ENCODE peak calls at places on chromosomes 16 and 17, in ten cellular contexts. S is gastrocnemius medialis; Y is progenitor cell of endocrine pancreas; J is lung; A is keratinocyte; X is GM23338; T is CD4-positive, alpha-beta T cell; O is pancreas; P is astrocyte of the spinal cord; D is choroid plexus epithelial cell. Z is an unnamed sample.

GRCh38 chr17:35147313-35147982 is at the start of gene UNC45B:
- DNase-seq in J (no peak), D (no peak), A (no peak), P (no peak), Y (no peak), X (no peak), S (peak), T (no peak), O (no peak), Z (no peak)

GRCh38 chr17:73261617-73261951 is at the start of gene CPSF4L:
- DNase-seq in X (no peak), A (no peak), S (no peak), Y (no peak), D (no peak), J (no peak), P (no peak), O (no peak), T (no peak), Z (no peak)

GRCh38 chr17:38509008-38509771 is 80.9 kb downstream of the ARHGAP23 start:
- DNase-seq in A (peak), J (peak), T (peak), S (peak), Y (peak), X (peak), P (peak), O (peak), D (peak), Z (peak)

GRCh38 chr16:47213761-47214440 is 70.2 kb upstream of the NETO2 start:
- DNase-seq in A (no peak), D (peak), X (no peak), J (no peak), Y (no peak), P (no peak), O (no peak), S (no peak), T (no peak), Z (no peak)

GRCh38 chr17:73350864-73351263 is 39.1 kb upstream of the CDC42EP4 start:
- DNase-seq in P (no peak), S (no peak), J (no peak), A (no peak), O (no peak), T (no peak), D (no peak), Y (no peak), X (no peak), Z (no peak)

GRCh38 chr17:71334041-71334781 is 786.6 kb upstream of the SOX9 start:
- DNase-seq in P (peak), J (no peak), D (peak), Y (no peak), T (no peak), A (no peak), X (peak), O (no peak), S (no peak), Z (no peak)

GRCh38 chr17:2262146-2262587 is 41.4 kb downstream of the SMG6 start:
- DNase-seq in Y (no peak), A (no peak), O (no peak), J (no peak), D (peak), T (no peak), P (peak), X (no peak), S (no peak), Z (no peak)

GRCh38 chr17:37570527-37571093 is 38.6 kb downstream of the SYNRG start:
- DNase-seq in T (no peak), S (no peak), J (peak), A (peak), O (no peak), Y (no peak), P (peak), X (peak), D (peak), Z (no peak)

GRCh38 chr17:927611-928461 is 51.7 kb downstream of the NXN start:
- DNase-seq in O (no peak), A (peak), P (peak), S (no peak), D (peak), Y (no peak), X (no peak), J (peak), T (no peak), Z (no peak)

GRCh38 chr16:81263470-81264200 is 25.1 kb downstream of the BCO1 start:
- DNase-seq in A (no peak), O (no peak), S (no peak), P (no peak), D (peak), J (no peak), T (no peak), X (peak), Y (no peak), Z (no peak)

GRCh38 chr17:72486806-72487205 is 366.0 kb downstream of the SOX9 start:
- DNase-seq in S (no peak), X (no peak), J (no peak), T (no peak), Y (no peak), A (no peak), P (no peak), D (no peak), O (no peak), Z (no peak)

GRCh38 chr16:28010671-28011070 is 52.8 kb downstream of the GSG1L start:
- DNase-seq in S (no peak), X (no peak), Y (no peak), T (no peak), D (peak), J (no peak), P (no peak), O (no peak), A (no peak), Z (no peak)

GRCh38 chr17:76702941-76703637 is 7.7 kb downstream of the MXRA7 start:
- DNase-seq in S (no peak), P (no peak), J (no peak), T (no peak), O (peak), X (no peak), D (no peak), Y (no peak), A (no peak), Z (no peak)

GRCh38 chr17:2056221-2057129 is 1.6 kb downstream of the HIC1 start:
- DNase-seq in D (peak), O (peak), P (peak), T (peak), J (no peak), S (no peak), A (no peak), Y (peak), X (peak), Z (no peak)

GRCh38 chr17:57294629-57295501 is 38.5 kb downstream of the MSI2 start:
- DNase-seq in S (peak), T (peak), X (peak), O (no peak), P (peak), D (peak), J (no peak), Y (no peak), A (no peak), Z (no peak)

GRCh38 chr17:1434150-1434549 is 21.9 kb downstream of the CRK start:
- DNase-seq in T (no peak), Y (no peak), A (no peak), D (no peak), O (no peak), P (no peak), J (no peak), S (no peak), X (no peak), Z (no peak)

GRCh38 chr17:46194393-46195216 is 1.4 kb upstream of the KANSL1 start:
- DNase-seq in O (no peak), S (no peak), A (no peak), X (peak), T (peak), J (no peak), Y (no peak), P (peak), D (peak), Z (peak)

GRCh38 chr16:57262841-57263584 is 18.0 kb downstream of the ARL2BP start:
- DNase-seq in Y (no peak), S (no peak), O (no peak), J (no peak), D (no peak), A (no peak), X (no peak), P (no peak), T (no peak), Z (no peak)

GRCh38 chr16:62751218-62751617 is 715.0 kb upstream of the CDH8 start:
- DNase-seq in O (no peak), Y (no peak), S (no peak), P (no peak), D (no peak), T (no peak), A (no peak), J (no peak), X (no peak), Z (no peak)

GRCh38 chr17:40122944-40123810 is 1.4 kb downstream of the MSL1 start:
- DNase-seq in O (peak), A (no peak), P (peak), X (peak), S (no peak), T (peak), D (peak), J (peak), Y (peak), Z (no peak)

GRCh38 chr17:29357821-29358232 is 32.3 kb upstream of the TAOK1 start:
- DNase-seq in P (peak), S (no peak), Y (no peak), T (no peak), J (no peak), X (no peak), D (peak), A (no peak), O (no peak), Z (no peak)

DNA sequence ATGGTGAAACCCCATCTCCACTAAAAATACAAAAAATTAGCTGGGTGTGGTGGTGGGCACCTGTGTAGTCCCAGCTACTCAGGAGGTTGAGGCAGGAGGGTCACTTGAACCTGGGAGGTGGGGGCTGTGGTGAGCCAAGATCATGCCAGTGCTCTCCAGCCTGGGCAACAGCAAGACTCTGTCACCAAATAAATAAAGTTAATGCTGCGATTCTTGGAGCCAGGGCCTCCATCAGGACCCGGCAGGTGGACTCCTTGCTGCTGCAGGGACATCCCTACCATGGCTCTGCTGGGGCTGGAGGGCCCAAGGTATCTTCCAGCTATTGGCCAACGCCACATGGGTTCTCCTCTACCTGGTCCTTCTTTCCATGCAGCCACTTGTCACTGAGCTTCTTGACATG is 82.5 kb upstream of the CACNG5 start:
- DNase-seq in P (no peak), D (no peak), A (no peak), T (no peak), O (no peak), J (no peak), S (no peak), Y (no peak), X (no peak), Z (no peak)
- TF ChIP-seq CTCF in P (no peak), D (no peak), A (no peak), T (no peak), O (no peak), J (no peak), S (no peak), Y (no peak), X (no peak), Z (no peak)

GRCh38 chr17:47935961-47936360 is 5.4 kb upstream of the PNPO start:
- DNase-seq in X (no peak), Y (no peak), A (peak), S (no peak), T (no peak), J (no peak), O (no peak), D (peak), P (peak), Z (no peak)
- TF ChIP-seq CTCF in X (no peak), Y (no peak), A (no peak), S (no peak), T (no peak), J (no peak), O (no peak), D (no peak), P (no peak), Z (no peak)

DNA sequence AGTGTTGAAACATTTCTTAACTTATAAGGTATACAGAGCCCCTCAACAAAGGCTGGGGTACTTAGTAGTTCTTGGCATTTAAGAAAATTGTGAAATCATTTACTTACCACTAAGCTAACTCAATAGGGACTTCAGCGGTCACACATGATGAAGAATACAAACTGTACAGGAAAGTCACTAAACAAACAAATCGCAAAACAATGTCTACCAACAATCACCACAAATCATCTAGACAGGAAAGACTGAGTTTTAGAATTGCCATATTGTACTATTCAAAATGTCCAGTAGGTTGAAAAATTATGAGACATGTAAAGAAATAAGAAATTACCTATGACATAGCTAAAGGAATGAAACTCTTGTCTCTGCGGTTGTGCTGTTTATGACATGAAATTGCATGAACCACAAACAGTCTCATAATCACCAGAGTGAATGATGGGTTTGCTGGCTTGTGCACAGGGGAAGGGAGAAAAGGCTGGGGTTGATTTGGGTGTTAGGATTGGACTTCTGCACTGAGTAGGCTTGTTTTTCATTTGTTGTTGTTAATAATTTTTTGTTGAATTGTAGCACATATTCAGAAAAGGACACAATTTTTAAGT is 441.1 kb upstream of the MON1B start:
- DNase-seq in S (no peak), P (no peak), Y (no peak), A (no peak), O (no peak), X (no peak), D (no peak), T (no peak), J (no peak), Z (no peak)
- TF ChIP-seq CTCF in S (no peak), P (no peak), Y (no peak), A (no peak), O (no peak), X (no peak), D (no peak), T (no peak), J (no peak), Z (no peak)

DNA sequence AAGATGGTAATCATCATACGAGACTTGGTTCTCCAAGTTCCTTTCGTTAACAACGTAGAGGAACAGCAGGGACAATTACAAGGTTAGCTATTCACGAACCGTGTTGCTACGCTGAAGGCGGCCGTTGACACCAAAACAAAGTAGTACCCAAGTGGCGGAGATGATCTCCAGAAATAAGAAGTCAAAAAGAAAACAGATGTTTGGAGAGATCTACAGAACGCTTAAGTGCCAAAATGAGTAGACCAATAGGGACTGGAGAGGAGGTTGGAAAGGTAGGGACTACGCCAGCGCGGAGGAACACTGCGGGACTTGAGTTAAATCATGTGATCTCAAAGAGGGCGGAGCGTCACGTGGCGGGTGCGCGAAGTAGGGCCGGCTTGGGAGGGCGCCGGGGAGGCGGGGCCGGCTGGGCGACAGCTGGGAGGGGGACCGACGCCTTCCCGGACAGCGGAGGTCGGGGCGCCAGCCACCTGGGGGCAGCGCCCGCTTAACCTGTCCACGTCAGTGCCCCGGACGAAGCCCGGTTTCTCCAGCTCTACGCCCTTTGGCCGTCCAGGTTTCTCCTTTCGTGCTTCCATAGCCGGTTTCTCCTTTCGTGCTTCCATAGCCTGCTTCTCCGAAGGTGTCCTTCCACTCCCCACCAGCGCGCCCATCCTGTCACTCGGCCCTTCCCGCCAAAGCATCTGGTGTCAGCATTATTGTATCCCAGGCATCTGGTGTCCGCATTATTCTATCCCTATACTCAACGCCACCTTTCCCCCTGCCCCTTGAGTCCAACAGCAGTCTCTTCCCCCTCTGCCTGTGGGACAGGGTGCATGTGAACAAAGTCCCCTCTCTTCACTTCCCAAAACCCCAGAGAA is 698 bp upstream of the GABARAP start:
- DNase-seq in T (peak), X (peak), P (peak), A (no peak), D (peak), S (peak), Y (peak), J (peak), O (peak), Z (peak)
- TF ChIP-seq CTCF in T (no peak), X (peak), P (no peak), A (peak), D (no peak), S (peak), Y (peak), J (peak), O (no peak), Z (no peak)

DNA sequence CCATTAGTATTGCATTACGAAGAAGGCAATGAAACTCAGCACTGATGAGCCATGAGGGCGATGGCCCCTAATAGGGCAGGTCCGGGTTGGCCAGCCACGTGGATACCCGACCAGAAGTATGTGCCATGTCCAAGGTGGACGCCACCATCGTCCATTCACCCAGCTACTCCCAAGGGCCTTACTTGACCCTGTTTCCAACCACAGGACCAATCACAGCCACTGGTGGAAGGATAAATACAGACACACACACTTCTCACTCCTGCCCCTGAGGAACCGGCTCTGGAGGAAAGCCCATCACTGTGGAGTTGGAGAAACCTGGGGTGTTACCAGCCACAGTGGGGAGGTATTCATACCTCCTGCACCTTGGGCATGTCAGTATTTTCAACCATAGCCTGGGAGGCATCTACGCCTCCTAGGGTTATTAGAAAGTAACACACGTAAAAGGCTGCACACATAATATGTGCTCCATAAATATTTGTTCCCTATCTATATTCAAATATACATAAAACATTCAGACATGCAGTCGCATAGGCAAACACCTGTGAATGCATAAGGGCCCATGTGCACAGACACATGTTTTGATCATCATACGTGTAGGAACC is 5.4 kb upstream of the ITGA3 start:
- DNase-seq in A (no peak), P (peak), X (no peak), Y (no peak), T (no peak), J (no peak), S (no peak), D (no peak), O (no peak), Z (no peak)
- TF ChIP-seq CTCF in A (peak), P (no peak), X (no peak), Y (no peak), T (no peak), J (no peak), S (no peak), D (peak), O (no peak), Z (no peak)

GRCh38 chr17:60224064-60224463 is 74.3 kb downstream of the CA4 start:
- DNase-seq in X (no peak), A (no peak), T (no peak), P (no peak), D (peak), J (no peak), O (no peak), S (no peak), Y (no peak), Z (no peak)

GRCh38 chr17:60230358-60230757 is 80.6 kb downstream of the CA4 start:
- DNase-seq in D (no peak), S (no peak), T (no peak), Y (no peak), P (no peak), A (no peak), O (no peak), J (no peak), X (no peak), Z (no peak)

GRCh38 chr17:60231691-60232090 is 81.9 kb downstream of the CA4 start:
- DNase-seq in X (no peak), Y (no peak), O (no peak), S (no peak), T (no peak), P (peak), J (no peak), D (peak), A (no peak), Z (no peak)

GRCh38 chr17:60231234-60231633 is 81.5 kb downstream of the CA4 start:
- DNase-seq in T (no peak), A (no peak), D (peak), S (no peak), J (no peak), P (peak), Y (no peak), O (no peak), X (peak), Z (no peak)

GRCh38 chr17:60229189-60229802 is 79.5 kb downstream of the CA4 start:
- DNase-seq in A (no peak), D (peak), Y (no peak), P (peak), S (no peak), J (no peak), T (no peak), O (no peak), X (no peak), Z (no peak)
- TF ChIP-seq CTCF in A (no peak), D (peak), Y (no peak), P (no peak), S (no peak), J (no peak), T (no peak), O (no peak), X (peak), Z (no peak)

GRCh38 chr16:50316848-50317630 is 50.7 kb downstream of the ADCY7 start:
- DNase-seq in P (peak), S (no peak), T (no peak), A (no peak), J (no peak), O (no peak), Y (no peak), X (no peak), D (peak), Z (no peak)
- TF ChIP-seq CTCF in P (no peak), S (no peak), T (no peak), A (no peak), J (no peak), O (no peak), Y (no peak), X (no peak), D (peak), Z (no peak)

Z was measured in natural killer cell.